ENCODE peak calls at places on chromosomes 16 and 17, in eight cellular contexts. One of them, this sample, is unnamed.

GRCh38 chr16:11034481-11034931 is 90.1 kb downstream of the CLEC16A start:
- DNase-seq in mesothelial cell of epicardium: no peak
- DNase-seq in WTC11: no peak
- DNase-seq in progenitor cell of endocrine pancreas: no peak
- DNase-seq in choroid plexus epithelial cell: no peak
- DNase-seq in RWPE1: no peak
- DNase-seq in tibial artery: no peak
- DNase-seq in nephron progenitor cell: no peak
- DNase-seq in this sample: no peak

GRCh38 chr17:49976828-49977202 is 7.8 kb downstream of the DLX4 start:
- DNase-seq in tibial artery: no peak
- DNase-seq in nephron progenitor cell: no peak
- DNase-seq in RWPE1: no peak
- DNase-seq in WTC11: no peak
- DNase-seq in progenitor cell of endocrine pancreas: no peak
- DNase-seq in mesothelial cell of epicardium: no peak
- DNase-seq in choroid plexus epithelial cell: no peak
- DNase-seq in this sample: no peak

GRCh38 chr17:77160877-77161530 is 20.2 kb downstream of the SEC14L1 start:
- DNase-seq in progenitor cell of endocrine pancreas: no peak
- DNase-seq in choroid plexus epithelial cell: no peak
- DNase-seq in WTC11: no peak
- DNase-seq in mesothelial cell of epicardium: no peak
- DNase-seq in tibial artery: no peak
- DNase-seq in RWPE1: no peak
- DNase-seq in nephron progenitor cell: no peak
- DNase-seq in this sample: no peak

GRCh38 chr17:58344791-58345157 is 7.2 kb downstream of the SUPT4H1 start:
- DNase-seq in WTC11: no peak
- DNase-seq in mesothelial cell of epicardium: no peak
- DNase-seq in progenitor cell of endocrine pancreas: no peak
- DNase-seq in tibial artery: no peak
- DNase-seq in RWPE1: no peak
- DNase-seq in nephron progenitor cell: no peak
- DNase-seq in choroid plexus epithelial cell: no peak
- DNase-seq in this sample: no peak

GRCh38 chr17:56577810-56578209 is 15.7 kb upstream of the NOG start:
- DNase-seq in tibial artery: no peak
- DNase-seq in RWPE1: no peak
- DNase-seq in nephron progenitor cell: peak; percentile 39
- DNase-seq in mesothelial cell of epicardium: no peak
- DNase-seq in choroid plexus epithelial cell: no peak
- DNase-seq in progenitor cell of endocrine pancreas: no peak
- DNase-seq in WTC11: no peak
- DNase-seq in this sample: no peak

GRCh38 chr17:17382901-17383300 is 79.7 kb downstream of the NT5M start:
- DNase-seq in mesothelial cell of epicardium: no peak
- DNase-seq in progenitor cell of endocrine pancreas: no peak
- DNase-seq in choroid plexus epithelial cell: no peak
- DNase-seq in RWPE1: no peak
- DNase-seq in WTC11: no peak
- DNase-seq in nephron progenitor cell: no peak
- DNase-seq in tibial artery: no peak
- DNase-seq in this sample: no peak

GRCh38 chr17:17750881-17751280 is 69.6 kb downstream of the RAI1 start:
- DNase-seq in RWPE1: no peak
- DNase-seq in progenitor cell of endocrine pancreas: no peak
- DNase-seq in nephron progenitor cell: no peak
- DNase-seq in WTC11: no peak
- DNase-seq in mesothelial cell of epicardium: no peak
- DNase-seq in choroid plexus epithelial cell: no peak
- DNase-seq in tibial artery: no peak
- DNase-seq in this sample: no peak

GRCh38 chr17:67532326-67532871 is 155.3 kb downstream of the PITPNC1 start:
- DNase-seq in mesothelial cell of epicardium: no peak
- DNase-seq in RWPE1: no peak
- DNase-seq in WTC11: no peak
- DNase-seq in progenitor cell of endocrine pancreas: no peak
- DNase-seq in nephron progenitor cell: no peak
- DNase-seq in choroid plexus epithelial cell: peak; percentile 23
- DNase-seq in tibial artery: no peak
- DNase-seq in this sample: no peak

GRCh38 chr16:21239646-21240045 is 6.1 kb downstream of the ANKS4B start:
- DNase-seq in nephron progenitor cell: no peak
- DNase-seq in choroid plexus epithelial cell: no peak
- DNase-seq in tibial artery: no peak
- DNase-seq in WTC11: no peak
- DNase-seq in progenitor cell of endocrine pancreas: no peak
- DNase-seq in mesothelial cell of epicardium: no peak
- DNase-seq in RWPE1: no peak
- DNase-seq in this sample: no peak

GRCh38 chr17:45425125-45425983 is 7.3 kb downstream of the ARHGAP27 start:
- DNase-seq in RWPE1: peak; percentile 89
- DNase-seq in WTC11: peak; percentile 80
- DNase-seq in tibial artery: no peak
- DNase-seq in mesothelial cell of epicardium: peak; percentile 76
- DNase-seq in nephron progenitor cell: peak; percentile 66
- DNase-seq in progenitor cell of endocrine pancreas: peak; percentile 66
- DNase-seq in choroid plexus epithelial cell: peak; percentile 75
- DNase-seq in this sample: peak; percentile 57

GRCh38 chr17:50051082-50051576 is 4.8 kb upstream of the ITGA3 start:
- DNase-seq in choroid plexus epithelial cell: peak; percentile 75
- DNase-seq in mesothelial cell of epicardium: no peak
- DNase-seq in RWPE1: peak; percentile 93
- DNase-seq in progenitor cell of endocrine pancreas: no peak
- DNase-seq in WTC11: no peak
- DNase-seq in tibial artery: no peak
- DNase-seq in nephron progenitor cell: no peak
- DNase-seq in this sample: peak; percentile 81

GRCh38 chr16:67968440-67969285 is at the start of gene SLC12A4:
- DNase-seq in WTC11: peak; percentile 78
- DNase-seq in nephron progenitor cell: peak; percentile 89
- DNase-seq in choroid plexus epithelial cell: peak; percentile 69
- DNase-seq in tibial artery: peak; percentile 94
- DNase-seq in RWPE1: peak; percentile 92
- DNase-seq in progenitor cell of endocrine pancreas: peak; percentile 73
- DNase-seq in mesothelial cell of epicardium: peak; percentile 87
- DNase-seq in this sample: peak; percentile 44

GRCh38 chr16:70592106-70592571 is 54.2 kb upstream of the IL34 start:
- DNase-seq in RWPE1: no peak
- DNase-seq in WTC11: no peak
- DNase-seq in mesothelial cell of epicardium: no peak
- DNase-seq in nephron progenitor cell: no peak
- DNase-seq in tibial artery: peak; percentile 80
- DNase-seq in progenitor cell of endocrine pancreas: no peak
- DNase-seq in choroid plexus epithelial cell: no peak
- DNase-seq in this sample: no peak

GRCh38 chr17:66578781-66579489 is 256.0 kb upstream of the CACNG5 start:
- DNase-seq in WTC11: no peak
- DNase-seq in mesothelial cell of epicardium: no peak
- DNase-seq in choroid plexus epithelial cell: peak; percentile 34
- DNase-seq in nephron progenitor cell: no peak
- DNase-seq in tibial artery: no peak
- DNase-seq in progenitor cell of endocrine pancreas: no peak
- DNase-seq in RWPE1: no peak
- DNase-seq in this sample: no peak

GRCh38 chr17:77445030-77445907 is 304.5 kb downstream of the SEC14L1 start:
- DNase-seq in RWPE1: no peak
- DNase-seq in WTC11: no peak
- DNase-seq in nephron progenitor cell: no peak
- DNase-seq in mesothelial cell of epicardium: no peak
- DNase-seq in tibial artery: peak; percentile 79
- DNase-seq in progenitor cell of endocrine pancreas: no peak
- DNase-seq in choroid plexus epithelial cell: no peak
- DNase-seq in this sample: peak; percentile 43

DNA sequence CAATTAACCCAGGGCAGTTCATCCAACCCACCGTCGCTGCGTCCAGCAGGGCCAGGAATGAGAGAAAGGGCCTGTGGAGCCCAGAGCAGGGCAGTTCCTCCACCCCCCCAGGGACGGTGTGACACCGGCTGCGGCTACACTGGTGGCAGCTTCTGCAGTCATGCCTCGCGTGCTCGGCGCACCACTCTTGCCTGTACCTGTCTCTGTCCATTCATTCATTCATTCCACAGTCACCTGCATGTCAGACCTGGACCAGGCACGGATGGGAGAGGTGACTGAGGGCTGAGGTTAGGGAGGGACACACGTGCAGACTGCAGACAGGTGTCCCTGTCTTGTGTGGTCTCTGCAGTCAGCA is 27.3 kb downstream of the ENDOV start:
- DNase-seq in tibial artery: no peak
- DNase-seq in mesothelial cell of epicardium: no peak
- DNase-seq in choroid plexus epithelial cell: no peak
- DNase-seq in RWPE1: no peak
- DNase-seq in progenitor cell of endocrine pancreas: no peak
- DNase-seq in nephron progenitor cell: no peak
- DNase-seq in WTC11: no peak
- DNase-seq in this sample: no peak
- TF ChIP-seq CTCF in tibial artery: no peak
- TF ChIP-seq CTCF in mesothelial cell of epicardium: no peak
- TF ChIP-seq CTCF in choroid plexus epithelial cell: no peak
- TF ChIP-seq CTCF in RWPE1: no peak
- TF ChIP-seq CTCF in progenitor cell of endocrine pancreas: no peak
- TF ChIP-seq CTCF in nephron progenitor cell: no peak
- TF ChIP-seq CTCF in WTC11: no peak
- TF ChIP-seq CTCF in this sample: no peak

GRCh38 chr16:85548375-85548774 is 64.7 kb upstream of the GSE1 start:
- DNase-seq in WTC11: no peak
- DNase-seq in RWPE1: no peak
- DNase-seq in choroid plexus epithelial cell: no peak
- DNase-seq in progenitor cell of endocrine pancreas: no peak
- DNase-seq in mesothelial cell of epicardium: no peak
- DNase-seq in tibial artery: no peak
- DNase-seq in nephron progenitor cell: no peak
- DNase-seq in this sample: no peak

GRCh38 chr16:85552980-85553435 is 60.1 kb upstream of the GSE1 start:
- DNase-seq in nephron progenitor cell: no peak
- DNase-seq in progenitor cell of endocrine pancreas: no peak
- DNase-seq in mesothelial cell of epicardium: no peak
- DNase-seq in tibial artery: no peak
- DNase-seq in choroid plexus epithelial cell: no peak
- DNase-seq in RWPE1: no peak
- DNase-seq in WTC11: no peak
- DNase-seq in this sample: no peak

GRCh38 chr16:85549766-85550421 is 63.2 kb upstream of the GSE1 start:
- DNase-seq in WTC11: no peak
- DNase-seq in mesothelial cell of epicardium: no peak
- DNase-seq in RWPE1: no peak
- DNase-seq in choroid plexus epithelial cell: no peak
- DNase-seq in progenitor cell of endocrine pancreas: no peak
- DNase-seq in nephron progenitor cell: no peak
- DNase-seq in tibial artery: no peak
- DNase-seq in this sample: no peak

GRCh38 chr16:85551319-85551978 is 61.7 kb upstream of the GSE1 start:
- DNase-seq in tibial artery: no peak
- DNase-seq in progenitor cell of endocrine pancreas: no peak
- DNase-seq in WTC11: no peak
- DNase-seq in nephron progenitor cell: no peak
- DNase-seq in mesothelial cell of epicardium: no peak
- DNase-seq in RWPE1: no peak
- DNase-seq in choroid plexus epithelial cell: no peak
- DNase-seq in this sample: no peak

GRCh38 chr16:85550422-85551318 is 62.5 kb upstream of the GSE1 start:
- DNase-seq in tibial artery: no peak
- DNase-seq in WTC11: no peak
- DNase-seq in nephron progenitor cell: no peak
- DNase-seq in choroid plexus epithelial cell: no peak
- DNase-seq in mesothelial cell of epicardium: no peak
- DNase-seq in progenitor cell of endocrine pancreas: no peak
- DNase-seq in RWPE1: no peak
- DNase-seq in this sample: no peak
- TF ChIP-seq CTCF in tibial artery: peak; percentile 28
- TF ChIP-seq CTCF in WTC11: no peak
- TF ChIP-seq CTCF in nephron progenitor cell: peak; percentile 19
- TF ChIP-seq CTCF in choroid plexus epithelial cell: peak; percentile 23
- TF ChIP-seq CTCF in mesothelial cell of epicardium: no peak
- TF ChIP-seq CTCF in progenitor cell of endocrine pancreas: peak; percentile 7
- TF ChIP-seq CTCF in RWPE1: no peak
- TF ChIP-seq CTCF in this sample: peak; percentile 20

DNA sequence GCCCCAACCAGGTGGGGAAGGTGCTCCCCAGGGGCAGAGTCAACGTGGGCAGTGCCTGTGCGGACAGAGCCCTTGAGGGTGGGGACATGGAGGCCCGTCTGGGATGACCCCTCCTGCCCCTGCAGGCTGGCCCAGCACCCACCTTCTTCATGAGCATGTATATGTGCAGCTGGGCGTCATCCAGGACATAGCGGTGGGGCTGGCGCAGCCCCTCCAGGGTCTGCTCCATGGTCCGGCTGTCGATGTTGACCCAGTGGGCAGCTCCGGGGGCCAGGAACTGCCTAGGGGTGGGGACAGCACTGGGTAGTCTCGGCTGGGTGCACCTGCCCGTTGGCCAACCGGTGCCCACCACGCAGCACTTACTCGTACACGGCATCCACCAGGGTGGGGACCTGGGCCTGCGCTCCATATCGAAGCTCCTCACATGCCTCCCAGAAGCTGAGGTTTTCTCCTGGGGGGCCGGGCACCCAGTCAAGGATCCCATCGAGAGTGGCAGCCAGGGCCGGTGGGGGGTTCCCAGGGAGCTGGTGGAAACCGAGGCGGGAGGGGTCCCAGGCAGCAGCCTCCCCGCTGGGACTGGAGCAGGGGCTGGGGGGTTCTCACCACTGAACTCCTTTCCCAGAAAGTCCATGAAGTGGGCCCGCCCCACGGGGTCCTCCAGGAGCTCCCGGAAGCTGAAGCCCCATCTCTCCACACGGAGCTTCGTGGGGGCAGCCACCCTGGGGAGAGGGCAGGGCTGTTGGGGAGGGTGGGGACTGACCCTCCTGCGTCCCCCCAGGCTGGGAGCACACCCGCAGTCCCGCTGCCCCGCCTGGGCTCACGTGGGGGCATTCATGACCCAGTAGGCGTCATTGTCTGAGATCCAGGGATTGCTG is 5.1 kb downstream of the RGS11 start:
- DNase-seq in RWPE1: no peak
- DNase-seq in nephron progenitor cell: no peak
- DNase-seq in choroid plexus epithelial cell: no peak
- DNase-seq in tibial artery: no peak
- DNase-seq in progenitor cell of endocrine pancreas: no peak
- DNase-seq in mesothelial cell of epicardium: no peak
- DNase-seq in WTC11: no peak
- DNase-seq in this sample: no peak
- TF ChIP-seq CTCF in RWPE1: no peak
- TF ChIP-seq CTCF in nephron progenitor cell: no peak
- TF ChIP-seq CTCF in choroid plexus epithelial cell: no peak
- TF ChIP-seq CTCF in tibial artery: no peak
- TF ChIP-seq CTCF in progenitor cell of endocrine pancreas: no peak
- TF ChIP-seq CTCF in mesothelial cell of epicardium: no peak
- TF ChIP-seq CTCF in WTC11: no peak
- TF ChIP-seq CTCF in this sample: no peak

DNA sequence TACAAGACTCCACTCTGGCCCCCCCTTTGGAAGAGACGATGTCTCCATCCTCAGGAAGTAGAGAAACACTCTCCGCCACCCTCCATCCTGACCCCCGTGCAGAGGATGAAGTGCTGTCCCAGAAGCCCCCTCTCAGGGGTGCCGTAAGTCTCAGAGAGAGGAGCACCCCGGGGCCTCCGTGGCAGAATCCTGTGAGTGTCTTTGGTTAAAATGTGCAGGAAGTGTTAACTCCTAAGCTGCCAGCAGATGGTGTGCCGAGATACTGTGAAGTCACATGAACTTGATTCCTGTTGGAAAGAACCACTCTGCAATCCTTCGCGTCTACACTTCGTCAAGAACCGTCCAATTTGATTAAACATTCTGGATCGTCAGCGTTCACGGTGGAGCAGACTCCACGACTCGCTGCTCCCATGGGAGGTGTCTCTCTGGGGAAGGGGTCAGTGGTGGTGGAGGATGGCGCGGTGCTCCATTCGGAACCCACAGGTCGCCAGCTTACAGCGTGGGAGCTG is 5.6 kb downstream of the BANP start:
- DNase-seq in progenitor cell of endocrine pancreas: no peak
- DNase-seq in mesothelial cell of epicardium: no peak
- DNase-seq in RWPE1: no peak
- DNase-seq in tibial artery: no peak
- DNase-seq in nephron progenitor cell: no peak
- DNase-seq in WTC11: no peak
- DNase-seq in choroid plexus epithelial cell: peak; percentile 86
- DNase-seq in this sample: peak; percentile 30
- TF ChIP-seq CTCF in progenitor cell of endocrine pancreas: no peak
- TF ChIP-seq CTCF in mesothelial cell of epicardium: peak; percentile 16
- TF ChIP-seq CTCF in RWPE1: no peak
- TF ChIP-seq CTCF in tibial artery: no peak
- TF ChIP-seq CTCF in nephron progenitor cell: peak; percentile 47
- TF ChIP-seq CTCF in WTC11: no peak
- TF ChIP-seq CTCF in choroid plexus epithelial cell: peak; percentile 62
- TF ChIP-seq CTCF in this sample: peak; percentile 66